ENCODE peak calls at places on chromosomes 3 and 15, in seven cellular contexts. One of them, this sample, is unnamed. For H3K4me1, the result is how much of the 10 kb centered on the place peaks cover.

GRCh38 chr15:49031764-49032270 is 14.4 kb downstream of the SECISBP2L start:
- DNase-seq in tibial nerve: no peak
- DNase-seq in OCI-LY7: no peak
- DNase-seq in small intestine: no peak
- DNase-seq in lower lobe of right lung: no peak
- DNase-seq in breast epithelium: no peak
- DNase-seq in naive thymus-derived CD4-positive, alpha-beta T cell: no peak
- DNase-seq in this sample: no peak

GRCh38 chr3:16913264-16913580 is 28.5 kb downstream of the PLCL2 start:
- DNase-seq in naive thymus-derived CD4-positive, alpha-beta T cell: no peak
- DNase-seq in OCI-LY7: no peak
- DNase-seq in breast epithelium: no peak
- DNase-seq in tibial nerve: no peak
- DNase-seq in small intestine: no peak
- DNase-seq in lower lobe of right lung: no peak
- DNase-seq in this sample: no peak

GRCh38 chr3:155656466-155656865 is 88.4 kb downstream of the PLCH1 start:
- DNase-seq in naive thymus-derived CD4-positive, alpha-beta T cell: no peak
- DNase-seq in small intestine: no peak
- DNase-seq in lower lobe of right lung: no peak
- DNase-seq in tibial nerve: no peak
- DNase-seq in breast epithelium: no peak
- DNase-seq in OCI-LY7: no peak
- DNase-seq in this sample: no peak

GRCh38 chr15:50883903-50884302 is 24.6 kb upstream of the AP4E1 start:
- DNase-seq in OCI-LY7: peak
- DNase-seq in tibial nerve: no peak
- DNase-seq in naive thymus-derived CD4-positive, alpha-beta T cell: no peak
- DNase-seq in breast epithelium: no peak
- DNase-seq in lower lobe of right lung: no peak
- DNase-seq in small intestine: peak
- DNase-seq in this sample: no peak

GRCh38 chr3:17411157-17411877 is 331.1 kb downstream of the TBC1D5 start:
- DNase-seq in OCI-LY7: no peak
- DNase-seq in lower lobe of right lung: no peak
- DNase-seq in small intestine: no peak
- DNase-seq in breast epithelium: no peak
- DNase-seq in naive thymus-derived CD4-positive, alpha-beta T cell: no peak
- DNase-seq in tibial nerve: no peak
- DNase-seq in this sample: no peak

GRCh38 chr3:195746346-195746745 is 25.6 kb downstream of the MUC20 start:
- DNase-seq in OCI-LY7: no peak
- DNase-seq in breast epithelium: no peak
- DNase-seq in lower lobe of right lung: peak
- DNase-seq in naive thymus-derived CD4-positive, alpha-beta T cell: no peak
- DNase-seq in small intestine: no peak
- DNase-seq in tibial nerve: no peak
- DNase-seq in this sample: no peak

GRCh38 chr3:140093742-140094141 is 158.8 kb downstream of the CLSTN2 start:
- DNase-seq in small intestine: no peak
- DNase-seq in lower lobe of right lung: no peak
- DNase-seq in naive thymus-derived CD4-positive, alpha-beta T cell: no peak
- DNase-seq in OCI-LY7: no peak
- DNase-seq in tibial nerve: peak
- DNase-seq in breast epithelium: no peak
- DNase-seq in this sample: no peak

GRCh38 chr3:48655586-48655985 is 7.1 kb downstream of the CELSR3 start:
- DNase-seq in OCI-LY7: peak
- DNase-seq in breast epithelium: no peak
- DNase-seq in small intestine: no peak
- DNase-seq in tibial nerve: no peak
- DNase-seq in naive thymus-derived CD4-positive, alpha-beta T cell: peak
- DNase-seq in lower lobe of right lung: peak
- DNase-seq in this sample: peak

GRCh38 chr15:62119224-62119925 is 45.7 kb downstream of the C2CD4B start:
- DNase-seq in lower lobe of right lung: no peak
- DNase-seq in tibial nerve: no peak
- DNase-seq in small intestine: peak
- DNase-seq in breast epithelium: no peak
- DNase-seq in naive thymus-derived CD4-positive, alpha-beta T cell: no peak
- DNase-seq in OCI-LY7: peak
- DNase-seq in this sample: no peak

GRCh38 chr15:68608206-68608843 is 29.5 kb downstream of the CORO2B start:
- DNase-seq in naive thymus-derived CD4-positive, alpha-beta T cell: no peak
- DNase-seq in lower lobe of right lung: no peak
- DNase-seq in OCI-LY7: no peak
- DNase-seq in small intestine: no peak
- DNase-seq in breast epithelium: no peak
- DNase-seq in tibial nerve: peak
- DNase-seq in this sample: no peak

GRCh38 chr3:143224731-143225130 is 105.2 kb downstream of the CHST2 start:
- DNase-seq in small intestine: no peak
- DNase-seq in breast epithelium: no peak
- DNase-seq in lower lobe of right lung: no peak
- DNase-seq in OCI-LY7: no peak
- DNase-seq in tibial nerve: no peak
- DNase-seq in naive thymus-derived CD4-positive, alpha-beta T cell: no peak
- DNase-seq in this sample: no peak

GRCh38 chr3:58462829-58463180 is 29.1 kb upstream of the KCTD6 start:
- DNase-seq in lower lobe of right lung: no peak
- DNase-seq in breast epithelium: no peak
- DNase-seq in tibial nerve: no peak
- DNase-seq in small intestine: no peak
- DNase-seq in OCI-LY7: no peak
- DNase-seq in naive thymus-derived CD4-positive, alpha-beta T cell: no peak
- DNase-seq in this sample: no peak

GRCh38 chr15:26134812-26135211 is 271.7 kb upstream of the ATP10A start:
- DNase-seq in small intestine: no peak
- DNase-seq in OCI-LY7: no peak
- DNase-seq in breast epithelium: no peak
- DNase-seq in tibial nerve: no peak
- DNase-seq in lower lobe of right lung: no peak
- DNase-seq in naive thymus-derived CD4-positive, alpha-beta T cell: no peak
- DNase-seq in this sample: no peak

GRCh38 chr15:94036156-94036555 is 195.2 kb upstream of the MCTP2 start:
- DNase-seq in naive thymus-derived CD4-positive, alpha-beta T cell: no peak
- DNase-seq in tibial nerve: no peak
- DNase-seq in lower lobe of right lung: no peak
- DNase-seq in OCI-LY7: no peak
- DNase-seq in breast epithelium: no peak
- DNase-seq in small intestine: no peak
- DNase-seq in this sample: no peak

GRCh38 chr3:9809239-9809614 is 835 bp upstream of the TTLL3 start:
- DNase-seq in lower lobe of right lung: no peak
- DNase-seq in breast epithelium: no peak
- DNase-seq in OCI-LY7: no peak
- DNase-seq in naive thymus-derived CD4-positive, alpha-beta T cell: no peak
- DNase-seq in small intestine: no peak
- DNase-seq in tibial nerve: no peak
- DNase-seq in this sample: no peak

GRCh38 chr3:42406727-42407450 is 3.5 kb downstream of the LYZL4 start:
- DNase-seq in tibial nerve: no peak
- DNase-seq in naive thymus-derived CD4-positive, alpha-beta T cell: no peak
- DNase-seq in breast epithelium: no peak
- DNase-seq in OCI-LY7: no peak
- DNase-seq in lower lobe of right lung: no peak
- DNase-seq in small intestine: no peak
- DNase-seq in this sample: no peak

GRCh38 chr15:90530250-90531051 is 728 bp downstream of the CRTC3 start:
- DNase-seq in lower lobe of right lung: peak
- DNase-seq in OCI-LY7: peak
- DNase-seq in tibial nerve: peak
- DNase-seq in small intestine: peak
- DNase-seq in breast epithelium: peak
- DNase-seq in naive thymus-derived CD4-positive, alpha-beta T cell: peak
- DNase-seq in this sample: no peak

GRCh38 chr15:82014989-82015388 is 30.8 kb downstream of the MEX3B start:
- DNase-seq in tibial nerve: no peak
- DNase-seq in naive thymus-derived CD4-positive, alpha-beta T cell: no peak
- DNase-seq in small intestine: no peak
- DNase-seq in breast epithelium: no peak
- DNase-seq in OCI-LY7: no peak
- DNase-seq in lower lobe of right lung: no peak
- DNase-seq in this sample: no peak

GRCh38 chr3:136645915-136646314 is 106.3 kb downstream of the STAG1 start:
- DNase-seq in OCI-LY7: no peak
- DNase-seq in tibial nerve: no peak
- DNase-seq in naive thymus-derived CD4-positive, alpha-beta T cell: no peak
- DNase-seq in breast epithelium: no peak
- DNase-seq in lower lobe of right lung: no peak
- DNase-seq in small intestine: no peak
- DNase-seq in this sample: no peak

GRCh38 chr15:92541197-92542190 is 114.1 kb downstream of the FAM174B start:
- DNase-seq in lower lobe of right lung: no peak
- DNase-seq in OCI-LY7: no peak
- DNase-seq in small intestine: no peak
- DNase-seq in naive thymus-derived CD4-positive, alpha-beta T cell: no peak
- DNase-seq in tibial nerve: no peak
- DNase-seq in breast epithelium: no peak
- DNase-seq in this sample: no peak

GRCh38 chr15:70048196-70048565 is 49.5 kb downstream of the TLE3 start:
- DNase-seq in small intestine: no peak
- DNase-seq in OCI-LY7: no peak
- DNase-seq in breast epithelium: peak
- DNase-seq in lower lobe of right lung: peak
- DNase-seq in naive thymus-derived CD4-positive, alpha-beta T cell: no peak
- DNase-seq in tibial nerve: no peak
- DNase-seq in this sample: no peak

GRCh38 chr15:100998630-100999029 is 79.5 kb downstream of the LRRK1 start:
- DNase-seq in breast epithelium: no peak
- DNase-seq in lower lobe of right lung: no peak
- DNase-seq in OCI-LY7: no peak
- DNase-seq in tibial nerve: no peak
- DNase-seq in naive thymus-derived CD4-positive, alpha-beta T cell: no peak
- DNase-seq in small intestine: no peak
- DNase-seq in this sample: no peak

GRCh38 chr3:158330820-158331219 is 220.9 kb downstream of the RSRC1 start:
- DNase-seq in breast epithelium: no peak
- DNase-seq in naive thymus-derived CD4-positive, alpha-beta T cell: no peak
- DNase-seq in OCI-LY7: no peak
- DNase-seq in tibial nerve: no peak
- DNase-seq in lower lobe of right lung: no peak
- DNase-seq in small intestine: peak
- DNase-seq in this sample: no peak

GRCh38 chr3:14803981-14804834 is 14.6 kb upstream of the FGD5 start:
- DNase-seq in lower lobe of right lung: no peak
- DNase-seq in small intestine: peak
- DNase-seq in naive thymus-derived CD4-positive, alpha-beta T cell: no peak
- DNase-seq in OCI-LY7: no peak
- DNase-seq in tibial nerve: no peak
- DNase-seq in breast epithelium: no peak
- DNase-seq in this sample: no peak

GRCh38 chr15:100849021-100849831 is 30.4 kb upstream of the ALDH1A3 start:
- DNase-seq in OCI-LY7: peak
- DNase-seq in naive thymus-derived CD4-positive, alpha-beta T cell: peak
- DNase-seq in lower lobe of right lung: peak
- DNase-seq in tibial nerve: no peak
- DNase-seq in small intestine: peak
- DNase-seq in breast epithelium: peak
- DNase-seq in this sample: no peak

GRCh38 chr3:155704771-155705559 is 39.9 kb downstream of the PLCH1 start:
- DNase-seq in OCI-LY7: no peak
- DNase-seq in naive thymus-derived CD4-positive, alpha-beta T cell: no peak
- DNase-seq in tibial nerve: no peak
- DNase-seq in small intestine: no peak
- DNase-seq in lower lobe of right lung: no peak
- DNase-seq in breast epithelium: no peak
- DNase-seq in this sample: no peak

GRCh38 chr15:63013052-63013808 is 29.3 kb upstream of the TPM1 start:
- DNase-seq in tibial nerve: no peak
- DNase-seq in breast epithelium: no peak
- DNase-seq in naive thymus-derived CD4-positive, alpha-beta T cell: no peak
- DNase-seq in OCI-LY7: no peak
- DNase-seq in lower lobe of right lung: no peak
- DNase-seq in small intestine: no peak
- DNase-seq in this sample: no peak

GRCh38 chr3:147412491-147412916 is 3.3 kb downstream of the ZIC1 start:
- DNase-seq in OCI-LY7: no peak
- DNase-seq in naive thymus-derived CD4-positive, alpha-beta T cell: no peak
- DNase-seq in breast epithelium: no peak
- DNase-seq in tibial nerve: no peak
- DNase-seq in lower lobe of right lung: no peak
- DNase-seq in small intestine: no peak
- DNase-seq in this sample: no peak
- H3K4me3 ChIP-seq in OCI-LY7: no peak
- H3K4me3 ChIP-seq in naive thymus-derived CD4-positive, alpha-beta T cell: no peak
- H3K4me3 ChIP-seq in breast epithelium: peak
- H3K4me3 ChIP-seq in tibial nerve: no peak
- H3K4me3 ChIP-seq in lower lobe of right lung: no peak
- H3K4me3 ChIP-seq in small intestine: no peak
- H3K4me3 ChIP-seq in this sample: no peak

DNA sequence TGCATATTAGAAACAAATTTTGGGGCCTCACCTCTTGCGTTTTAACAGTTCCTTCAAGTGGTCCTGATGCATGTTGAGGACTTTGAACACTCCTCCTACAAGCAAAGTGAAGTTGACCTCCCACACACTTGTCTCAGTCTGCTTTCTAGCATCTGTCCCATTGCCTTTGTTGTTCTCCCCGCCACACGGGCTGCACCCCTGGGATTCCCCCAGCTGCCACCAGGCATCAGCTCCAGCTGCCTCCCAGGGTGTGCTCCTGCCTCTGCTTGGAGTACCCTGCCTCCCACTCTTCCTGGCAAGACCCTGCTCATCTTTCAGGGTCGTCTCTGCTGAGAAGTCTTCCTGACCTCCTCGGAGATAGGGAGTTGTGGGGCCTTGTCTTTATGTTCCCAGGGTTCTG is 52.2 kb downstream of the IGF1R start:
- DNase-seq in OCI-LY7: no peak
- DNase-seq in tibial nerve: no peak
- DNase-seq in naive thymus-derived CD4-positive, alpha-beta T cell: no peak
- DNase-seq in lower lobe of right lung: no peak
- DNase-seq in small intestine: no peak
- DNase-seq in breast epithelium: no peak
- DNase-seq in this sample: no peak
- H3K4me1 ChIP-seq in OCI-LY7: under half
- H3K4me1 ChIP-seq in tibial nerve: half or more
- H3K4me1 ChIP-seq in naive thymus-derived CD4-positive, alpha-beta T cell: under half
- H3K4me1 ChIP-seq in lower lobe of right lung: under half
- H3K4me1 ChIP-seq in small intestine: under half
- H3K4me1 ChIP-seq in breast epithelium: under half
- H3K4me1 ChIP-seq in this sample: under half

GRCh38 chr3:23811919-23812318 is 6.2 kb downstream of the UBE2E1 start:
- DNase-seq in naive thymus-derived CD4-positive, alpha-beta T cell: no peak
- DNase-seq in small intestine: no peak
- DNase-seq in breast epithelium: no peak
- DNase-seq in OCI-LY7: no peak
- DNase-seq in lower lobe of right lung: no peak
- DNase-seq in tibial nerve: no peak
- DNase-seq in this sample: no peak
- H3K4me3 ChIP-seq in naive thymus-derived CD4-positive, alpha-beta T cell: no peak
- H3K4me3 ChIP-seq in small intestine: no peak
- H3K4me3 ChIP-seq in breast epithelium: no peak
- H3K4me3 ChIP-seq in OCI-LY7: no peak
- H3K4me3 ChIP-seq in lower lobe of right lung: no peak
- H3K4me3 ChIP-seq in tibial nerve: no peak
- H3K4me3 ChIP-seq in this sample: peak

DNA sequence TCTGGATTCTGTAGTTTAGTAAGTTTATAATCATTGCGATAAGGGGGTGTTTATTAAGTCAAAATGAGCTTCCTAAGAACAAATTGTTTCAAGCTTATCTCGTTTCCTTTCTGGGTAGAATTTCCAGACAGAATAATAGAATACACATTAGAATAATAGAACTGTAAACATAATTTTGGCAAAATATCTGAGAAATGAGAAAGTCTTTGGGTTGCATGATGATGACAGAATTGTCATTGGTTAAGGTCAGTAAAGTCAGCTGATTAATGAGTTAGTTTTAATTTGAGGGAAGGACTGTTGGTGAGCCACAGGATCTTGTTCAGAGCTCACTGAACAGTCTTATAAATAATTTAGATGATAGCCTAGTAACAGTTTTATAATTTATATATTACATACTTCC is 10.2 kb downstream of the EIF2A start:
- DNase-seq in small intestine: no peak
- DNase-seq in breast epithelium: no peak
- DNase-seq in lower lobe of right lung: no peak
- DNase-seq in tibial nerve: no peak
- DNase-seq in OCI-LY7: no peak
- DNase-seq in naive thymus-derived CD4-positive, alpha-beta T cell: no peak
- DNase-seq in this sample: no peak
- H3K4me1 ChIP-seq in small intestine: under half
- H3K4me1 ChIP-seq in breast epithelium: under half
- H3K4me1 ChIP-seq in lower lobe of right lung: under half
- H3K4me1 ChIP-seq in tibial nerve: under half
- H3K4me1 ChIP-seq in OCI-LY7: under half
- H3K4me1 ChIP-seq in naive thymus-derived CD4-positive, alpha-beta T cell: under half
- H3K4me1 ChIP-seq in this sample: under half

This sample was measured in effector memory CD4-positive, alpha-beta T cell.